ENCODE peak calls at places on chromosomes 3 and 15, in eight cellular contexts. Q, S, D, R, W, X, U and G are unnamed samples.

GRCh38 chr3:41681479-41681878 is 280.4 kb downstream of the ULK4 start:
- DNase-seq in S (no peak), D (no peak), R (peak; percentile 74), Q (peak; percentile 5), X (no peak), W (no peak), U (no peak), G (no peak)

GRCh38 chr3:52428151-52429005 is 16.5 kb downstream of the SEMA3G start:
- DNase-seq in Q (peak; percentile 44), R (peak; percentile 71), W (no peak), S (no peak), U (peak; percentile 32), D (peak; percentile 44), X (peak; percentile 38), G (peak; percentile 71)

GRCh38 chr3:184666422-184666821 is 45.4 kb downstream of the MAGEF1 start:
- DNase-seq in W (no peak), Q (no peak), U (no peak), S (no peak), X (no peak), R (no peak), D (no peak), G (no peak)

GRCh38 chr3:171049831-171050444 is 23.4 kb upstream of the SLC2A2 start:
- DNase-seq in X (peak; percentile 63), W (peak; percentile 66), S (no peak), R (no peak), U (peak; percentile 45), D (peak; percentile 83), Q (peak; percentile 31), G (peak; percentile 71)

GRCh38 chr15:72163719-72164118 is 33.9 kb downstream of the GRAMD2A start:
- DNase-seq in D (no peak), X (no peak), Q (peak; percentile 51), S (no peak), U (no peak), W (no peak), R (no peak), G (no peak)

GRCh38 chr3:25033407-25034029 is 394.5 kb upstream of the RARB start:
- DNase-seq in S (no peak), W (peak; percentile 49), D (peak; percentile 51), U (peak; percentile 4), R (no peak), Q (peak; percentile 51), X (no peak), G (peak; percentile 21)

GRCh38 chr15:28888900-28889299 is 3.1 kb downstream of the APBA2 start:
- DNase-seq in D (no peak), R (no peak), W (no peak), Q (no peak), S (no peak), X (no peak), U (no peak), G (no peak)

GRCh38 chr15:45371546-45371945 is 6.8 kb downstream of the GATM start:
- DNase-seq in X (no peak), W (no peak), Q (no peak), S (no peak), R (no peak), U (no peak), D (no peak), G (no peak)

GRCh38 chr3:177062052-177062732 is 135.1 kb downstream of the TBL1XR1 start:
- DNase-seq in S (no peak), Q (no peak), X (no peak), W (no peak), D (no peak), R (no peak), U (no peak), G (no peak)

GRCh38 chr3:194327414-194328079 is 23.6 kb downstream of the CPN2 start:
- DNase-seq in Q (no peak), U (no peak), S (no peak), D (no peak), W (no peak), X (no peak), R (no peak), G (no peak)

GRCh38 chr15:69060041-69060481 is 45.6 kb downstream of the NOX5 start:
- DNase-seq in S (no peak), X (no peak), Q (no peak), U (no peak), D (peak; percentile 11), W (peak; percentile 67), R (no peak), G (peak; percentile 15)

GRCh38 chr3:61954097-61954528 is 392.7 kb downstream of the PTPRG start:
- DNase-seq in X (no peak), S (no peak), D (no peak), W (no peak), R (peak; percentile 48), Q (no peak), U (no peak), G (no peak)

GRCh38 chr3:24502690-24503089 is 8.0 kb upstream of the THRB start:
- DNase-seq in R (no peak), S (no peak), D (no peak), W (no peak), Q (peak; percentile 45), U (no peak), X (no peak), G (no peak)